ENCODE peak calls at places on chromosome 7, in ten cellular contexts. P is lower leg skin, B is right lobe of liver, G is stomach, S is ovary, M is HCT116, H is sigmoid colon, O is transverse colon, E is IMR-90, A is A549. U is an unnamed sample.
A peak's percentile ranks its signal among the peaks of the same experiment; 100 is the strongest.

GRCh38 chr7:87000344-87000743 is 59.1 kb downstream of the ELAPOR2 start:
- DNase-seq in A (no peak), B (no peak), E (no peak), M (no peak), G (no peak), H (no peak), S (no peak), O (no peak), P (no peak), U (no peak)

GRCh38 chr7:21850531-21851285 is 95.0 kb downstream of the CDCA7L start:
- DNase-seq in O (no peak), E (peak; percentile 11), M (no peak), P (no peak), H (no peak), G (no peak), A (no peak), S (no peak), B (no peak), U (peak; percentile 57)

GRCh38 chr7:158760445-158760764 is 55.8 kb upstream of the NCAPG2 start:
- DNase-seq in E (no peak), B (no peak), H (no peak), G (no peak), O (no peak), A (no peak), S (no peak), P (no peak), M (no peak), U (no peak)

GRCh38 chr7:50446542-50446960 is 3.6 kb downstream of the FIGNL1 start:
- DNase-seq in H (no peak), S (no peak), E (peak; percentile 76), O (no peak), M (peak; percentile 99), A (no peak), B (no peak), P (no peak), G (no peak), U (peak; percentile 72)

GRCh38 chr7:50832744-50833143 is 50.0 kb upstream of the GRB10 start:
- DNase-seq in G (no peak), H (no peak), O (no peak), M (no peak), A (peak; percentile 31), S (no peak), E (peak; percentile 89), P (no peak), B (no peak), U (peak; percentile 40)

GRCh38 chr7:25665903-25666670 is 437.8 kb upstream of the NPVF start:
- DNase-seq in E (no peak), P (no peak), O (no peak), A (no peak), S (no peak), M (no peak), H (no peak), G (no peak), B (no peak), U (no peak)

GRCh38 chr7:41339913-41340676 is 362.8 kb downstream of the INHBA start:
- DNase-seq in E (no peak), H (no peak), S (no peak), A (no peak), B (peak; percentile 60), P (no peak), M (no peak), O (no peak), G (no peak), U (no peak)

GRCh38 chr7:156993021-156993924 is 17.2 kb downstream of the MNX1 start:
- DNase-seq in A (no peak), M (no peak), B (no peak), P (peak; percentile 81), E (no peak), O (no peak), H (no peak), G (peak; percentile 59), S (peak; percentile 62), U (no peak)

GRCh38 chr7:134210976-134211663 is 84.0 kb downstream of the LRGUK start:
- DNase-seq in S (no peak), A (no peak), P (no peak), H (no peak), E (no peak), M (no peak), O (no peak), G (no peak), B (no peak), U (no peak)

GRCh38 chr7:134212576-134213546 is 85.7 kb downstream of the LRGUK start:
- DNase-seq in M (no peak), S (no peak), G (no peak), P (no peak), A (no peak), E (peak; percentile 77), B (no peak), O (no peak), H (no peak), U (no peak)

GRCh38 chr7:134210227-134210626 is 83.1 kb downstream of the LRGUK start:
- DNase-seq in P (no peak), E (no peak), M (no peak), H (no peak), A (no peak), G (no peak), O (no peak), S (no peak), B (no peak), U (no peak)

GRCh38 chr7:134211817-134212216 is 84.7 kb downstream of the LRGUK start:
- DNase-seq in S (no peak), G (no peak), H (no peak), E (no peak), P (no peak), A (no peak), B (no peak), M (no peak), O (no peak), U (no peak)

GRCh38 chr7:134209322-134210015 is 82.3 kb downstream of the LRGUK start:
- DNase-seq in M (no peak), S (no peak), B (no peak), O (no peak), E (no peak), P (no peak), A (no peak), G (no peak), H (no peak), U (no peak)
- TF ChIP-seq POLR2A in M (no peak), S (no peak), B (no peak), O (no peak), E (no peak), P (no peak), A (no peak), G (no peak), H (no peak), U (no peak)

DNA sequence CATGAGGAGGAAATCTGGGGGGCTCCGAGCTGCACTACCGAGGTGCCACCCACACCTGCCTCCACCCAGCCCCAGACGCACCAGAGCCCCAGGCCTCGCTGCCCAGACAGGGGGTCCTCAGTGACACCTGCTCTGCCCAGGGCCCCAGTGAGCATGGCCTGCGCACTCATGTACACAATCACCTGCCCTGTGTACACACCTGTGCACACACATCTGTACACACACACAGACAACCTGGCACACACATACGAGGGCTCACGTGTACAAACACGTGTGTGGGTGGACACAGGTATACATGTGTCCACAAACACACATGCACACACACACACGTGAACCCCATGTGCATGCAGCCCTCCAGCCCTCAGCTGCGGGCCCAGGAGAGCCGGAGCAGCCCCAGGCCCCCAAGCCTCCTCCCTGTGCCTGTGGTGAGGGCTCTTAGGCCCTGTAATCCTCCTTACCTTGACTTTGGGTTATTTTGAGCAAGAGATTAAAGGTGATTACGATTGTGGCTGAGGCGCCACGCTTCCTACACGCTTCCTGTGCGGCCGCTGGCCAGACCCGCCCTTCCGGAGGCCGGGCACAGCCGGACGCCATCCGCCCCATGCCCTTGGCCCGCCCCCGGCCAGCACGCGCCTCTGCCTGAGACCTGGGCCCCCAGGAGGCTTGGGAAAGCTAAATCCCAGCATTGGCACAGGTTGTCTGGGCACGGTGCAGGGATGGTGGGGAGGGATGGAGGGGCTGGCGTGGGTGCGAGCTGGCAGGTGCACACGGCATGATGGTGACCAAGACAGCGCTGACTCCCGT is 71.9 kb downstream of the ELFN1 start:
- DNase-seq in A (no peak), P (no peak), O (peak; percentile 20), M (peak; percentile 66), B (no peak), S (no peak), H (no peak), G (no peak), E (no peak), U (no peak)
- TF ChIP-seq POLR2A in A (no peak), P (no peak), O (no peak), M (peak; percentile 58), B (no peak), S (no peak), H (no peak), G (no peak), E (no peak), U (no peak)

DNA sequence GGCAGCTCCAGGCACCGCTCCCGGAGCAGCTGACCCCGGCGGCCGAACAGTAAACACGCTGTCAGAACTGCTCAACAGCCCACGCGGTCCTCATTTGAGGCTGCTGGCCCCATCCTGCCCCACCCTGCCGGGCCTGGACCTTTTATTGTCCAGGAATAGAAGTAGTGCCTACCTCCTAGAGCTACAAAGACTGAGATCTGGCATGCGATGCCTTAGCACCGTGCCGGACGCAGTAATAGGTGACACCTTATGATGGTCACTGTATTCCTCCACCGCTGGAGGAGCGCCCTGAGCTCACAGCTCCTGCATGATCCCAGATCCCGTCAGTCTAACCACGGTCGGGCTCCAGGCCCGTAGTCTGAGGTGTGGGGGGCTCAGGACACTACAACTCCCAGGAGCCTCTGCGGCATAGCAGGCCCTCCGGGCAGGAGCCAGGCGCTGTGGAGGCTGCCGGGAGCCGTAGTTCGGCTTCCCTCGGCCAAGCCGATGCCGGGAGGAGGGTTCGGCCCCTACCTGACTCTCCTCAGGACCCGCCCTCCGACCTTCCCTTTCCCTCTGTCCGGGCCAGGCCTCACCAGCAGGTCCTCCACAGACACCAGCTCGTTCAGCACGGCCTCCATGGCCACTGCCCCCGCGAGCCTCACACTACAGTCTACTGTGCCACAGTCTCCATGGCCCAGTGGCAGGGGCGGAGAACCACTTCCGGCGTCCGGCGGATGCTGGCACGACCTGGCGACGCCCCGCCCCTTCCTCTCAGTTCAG is at the start of gene FIS1:
- DNase-seq in O (peak; percentile 95), H (peak; percentile 97), S (peak; percentile 92), M (peak; percentile 81), E (peak; percentile 82), A (peak; percentile 85), G (peak; percentile 96), B (peak; percentile 95), P (peak; percentile 98), U (peak; percentile 95)
- TF ChIP-seq POLR2A in O (peak; percentile 78), H (peak; percentile 64), S (peak; percentile 89), M (no peak), E (peak; percentile 45), A (no peak), G (peak; percentile 71), B (peak; percentile 80), P (no peak), U (no peak)

GRCh38 chr7:106583133-106583532 is 77.8 kb downstream of the CCDC71L start:
- DNase-seq in O (no peak), S (no peak), G (no peak), E (peak; percentile 90), B (no peak), P (no peak), A (no peak), M (no peak), H (no peak), U (no peak)

GRCh38 chr7:106588576-106589494 is 72.1 kb downstream of the CCDC71L start:
- DNase-seq in A (no peak), H (no peak), E (no peak), M (no peak), S (no peak), B (no peak), O (no peak), G (peak; percentile 42), P (no peak), U (no peak)

GRCh38 chr7:106584914-106585759 is 75.8 kb downstream of the CCDC71L start:
- DNase-seq in B (no peak), E (no peak), A (no peak), S (no peak), M (no peak), H (no peak), P (no peak), O (no peak), G (no peak), U (no peak)

GRCh38 chr7:106582365-106582764 is 78.6 kb downstream of the CCDC71L start:
- DNase-seq in O (no peak), P (no peak), S (no peak), M (no peak), G (no peak), H (no peak), A (no peak), B (no peak), E (no peak), U (no peak)

DNA sequence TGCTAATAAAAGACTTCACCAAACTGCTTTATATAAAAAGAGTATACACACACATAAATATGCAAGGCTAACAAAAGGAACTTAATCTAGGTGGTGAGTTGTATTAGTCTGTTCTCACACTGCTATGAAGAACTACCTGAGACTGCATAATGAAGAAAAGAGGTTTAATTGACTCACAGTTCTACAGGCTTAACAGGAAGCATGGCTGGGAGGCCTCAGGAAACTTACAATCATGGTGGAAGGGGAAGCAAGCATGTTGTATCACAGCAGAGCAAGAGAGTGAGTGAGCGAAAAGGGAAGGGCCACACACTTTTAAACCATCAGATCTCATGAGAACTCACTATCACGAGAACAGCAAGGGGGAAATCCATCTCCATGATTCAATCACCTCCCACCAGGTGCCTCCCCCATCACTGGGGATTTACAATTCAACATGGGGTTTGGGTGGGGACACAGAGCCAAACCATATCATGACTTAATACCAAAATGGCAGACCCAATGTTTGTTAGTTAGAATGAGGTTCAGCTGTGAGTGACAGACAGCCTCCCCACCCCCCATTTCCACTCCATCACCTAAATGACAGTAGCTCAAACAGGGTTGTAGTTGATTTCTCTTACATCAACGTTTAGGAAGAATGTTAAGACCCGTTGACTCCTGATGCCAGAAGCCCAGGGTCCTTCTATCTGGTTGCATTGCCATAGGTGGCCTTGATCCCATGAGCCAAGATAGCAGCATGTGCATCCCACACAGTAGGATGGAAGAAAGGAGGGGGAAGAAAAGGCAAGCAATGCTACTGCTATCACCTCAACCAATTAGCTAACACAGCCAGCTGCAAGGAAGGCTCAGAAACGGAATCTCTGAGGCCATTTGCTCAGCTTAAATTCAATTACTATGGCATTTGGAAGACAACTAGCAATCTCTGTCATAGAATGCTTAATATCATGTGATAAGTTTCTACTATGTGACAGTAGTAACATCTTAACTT is 77.0 kb downstream of the CCDC71L start:
- DNase-seq in B (no peak), A (no peak), O (no peak), M (no peak), S (no peak), H (no peak), E (no peak), P (no peak), G (no peak), U (no peak)
- TF ChIP-seq POLR2A in B (no peak), A (no peak), O (no peak), M (no peak), S (no peak), H (no peak), E (no peak), P (no peak), G (no peak), U (no peak)

U was measured in H54.